ENCODE peak calls at places on chromosome 3, in eight cellular contexts. C, V, I, Z, M, U, H and W are unnamed samples. For H3K4me1, the result is how much of the 10 kb centered on the place peaks cover.

GRCh38 chr3:69378112-69378799 is 7.6 kb downstream of the FRMD4B start:
- DNase-seq in C (no peak), M (no peak), I (no peak), V (no peak), H (no peak), Z (no peak), U (no peak), W (no peak)

GRCh38 chr3:135072431-135072830 is 277.4 kb downstream of the EPHB1 start:
- DNase-seq in I (no peak), Z (no peak), M (no peak), V (no peak), C (no peak), U (no peak), H (no peak), W (no peak)

GRCh38 chr3:150409125-150409526 is 1.0 kb downstream of the TSC22D2 start:
- DNase-seq in Z (no peak), M (no peak), C (no peak), V (no peak), H (no peak), I (no peak), U (no peak), W (no peak)

GRCh38 chr3:82637574-82637973 is 876.1 kb upstream of the GBE1 start:
- DNase-seq in Z (no peak), C (no peak), I (no peak), U (no peak), V (no peak), H (no peak), M (no peak), W (no peak)

GRCh38 chr3:153313307-153313945 is 151.4 kb downstream of the RAP2B start:
- DNase-seq in Z (no peak), C (no peak), U (no peak), V (no peak), I (no peak), H (no peak), M (no peak), W (no peak)

GRCh38 chr3:98574157-98574556 is 19.3 kb downstream of the CPOX start:
- DNase-seq in V (no peak), C (no peak), U (no peak), H (no peak), Z (no peak), I (no peak), M (no peak), W (no peak)

GRCh38 chr3:18351069-18351628 is 74.0 kb downstream of the SATB1 start:
- DNase-seq in H (no peak), V (no peak), M (no peak), U (no peak), C (no peak), Z (no peak), I (no peak), W (no peak)

GRCh38 chr3:71254658-71255057 is 328.9 kb downstream of the FOXP1 start:
- DNase-seq in I (no peak), M (peak), U (no peak), Z (no peak), C (no peak), V (no peak), H (no peak), W (peak)

GRCh38 chr3:101574388-101575156 is 592 bp downstream of the PCNP start:
- DNase-seq in U (peak), Z (peak), I (peak), M (no peak), C (no peak), V (peak), H (peak), W (peak)

GRCh38 chr3:66372681-66373350 is 128.0 kb downstream of the LRIG1 start:
- DNase-seq in M (peak), U (no peak), Z (no peak), C (no peak), H (no peak), V (peak), I (no peak), W (peak)

GRCh38 chr3:27253831-27254230 is 115.4 kb downstream of the NEK10 start:
- DNase-seq in U (peak), I (peak), V (no peak), H (peak), C (peak), M (peak), Z (no peak), W (peak)

GRCh38 chr3:168251371-168251770 is 155.6 kb upstream of the GOLIM4 start:
- DNase-seq in V (no peak), H (no peak), U (no peak), M (no peak), Z (no peak), C (no peak), I (no peak), W (no peak)

GRCh38 chr3:62378329-62378789 is 5.0 kb upstream of the FEZF2 start:
- DNase-seq in U (no peak), I (no peak), H (no peak), Z (no peak), C (no peak), M (no peak), V (no peak), W (no peak)

GRCh38 chr3:18445421-18446066 is 20.4 kb upstream of the SATB1 start:
- DNase-seq in M (peak), I (no peak), Z (no peak), U (no peak), H (no peak), C (no peak), V (no peak), W (no peak)

GRCh38 chr3:71095511-71096305 is 487.8 kb downstream of the FOXP1 start:
- DNase-seq in U (no peak), I (no peak), V (no peak), H (no peak), Z (no peak), C (no peak), M (no peak), W (no peak)

GRCh38 chr3:58752168-58752567 is 85.6 kb upstream of the FAM3D start:
- DNase-seq in H (no peak), I (no peak), Z (no peak), V (no peak), M (no peak), U (no peak), C (no peak), W (no peak)

GRCh38 chr3:124846189-124846588 is 41.0 kb downstream of the ITGB5 start:
- DNase-seq in Z (peak), H (no peak), C (no peak), M (no peak), I (no peak), U (no peak), V (no peak), W (no peak)
- H3K4me1 ChIP-seq in Z (under half), H (under half), C (under half), M (under half), I (half or more), U (under half), V (under half), W (under half)

DNA sequence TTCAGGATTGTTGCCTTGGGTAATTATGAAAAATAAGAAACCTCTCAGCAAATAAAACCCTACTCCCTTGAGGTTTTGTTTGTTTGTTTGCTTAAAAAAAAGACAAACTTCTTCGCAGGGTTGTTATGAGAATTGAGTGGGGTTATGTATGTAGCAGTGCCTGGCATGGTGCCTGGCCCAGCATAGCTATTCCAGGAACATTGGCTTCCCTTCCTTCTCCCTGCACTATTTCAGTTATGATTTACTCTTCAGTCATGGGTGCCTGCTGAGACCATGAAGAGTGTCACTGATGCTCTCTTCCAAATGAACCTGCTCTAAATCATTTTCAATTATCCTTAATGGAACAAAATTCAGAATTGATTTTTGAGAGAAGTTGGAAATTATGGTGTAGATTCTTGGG is 283.5 kb upstream of the ROPN1 start:
- DNase-seq in I (no peak), H (no peak), Z (no peak), M (no peak), V (peak), C (no peak), U (no peak), W (no peak)
- H3K4me1 ChIP-seq in I (under half), H (half or more), Z (under half), M (under half), V (half or more), C (under half), U (under half), W (under half)

GRCh38 chr3:52739725-52740124 is 31.0 kb downstream of the NEK4 start:
- DNase-seq in Z (no peak), V (no peak), U (no peak), H (no peak), I (no peak), M (peak), C (no peak), W (no peak)
- H3K4me1 ChIP-seq in Z (under half), V (under half), U (under half), H (under half), I (under half), M (under half), C (under half), W (under half)

GRCh38 chr3:126945891-126946290 is 37.0 kb upstream of the PLXNA1 start:
- DNase-seq in H (no peak), U (no peak), C (no peak), M (no peak), Z (no peak), V (no peak), I (no peak), W (no peak)
- H3K4me1 ChIP-seq in H (under half), U (under half), C (under half), M (under half), Z (under half), V (under half), I (under half), W (under half)

GRCh38 chr3:14845180-14845579 is 26.4 kb downstream of the FGD5 start:
- DNase-seq in U (no peak), Z (no peak), C (no peak), I (no peak), V (no peak), M (no peak), H (no peak), W (no peak)

GRCh38 chr3:14841836-14842235 is 23.1 kb downstream of the FGD5 start:
- DNase-seq in V (no peak), H (no peak), C (no peak), Z (no peak), I (no peak), U (no peak), M (no peak), W (no peak)

GRCh38 chr3:14843321-14843720 is 24.6 kb downstream of the FGD5 start:
- DNase-seq in C (no peak), V (no peak), I (no peak), Z (no peak), U (no peak), H (no peak), M (no peak), W (no peak)

GRCh38 chr3:14844386-14845170 is 25.8 kb downstream of the FGD5 start:
- DNase-seq in M (no peak), H (no peak), U (no peak), Z (no peak), C (no peak), I (no peak), V (no peak), W (no peak)

DNA sequence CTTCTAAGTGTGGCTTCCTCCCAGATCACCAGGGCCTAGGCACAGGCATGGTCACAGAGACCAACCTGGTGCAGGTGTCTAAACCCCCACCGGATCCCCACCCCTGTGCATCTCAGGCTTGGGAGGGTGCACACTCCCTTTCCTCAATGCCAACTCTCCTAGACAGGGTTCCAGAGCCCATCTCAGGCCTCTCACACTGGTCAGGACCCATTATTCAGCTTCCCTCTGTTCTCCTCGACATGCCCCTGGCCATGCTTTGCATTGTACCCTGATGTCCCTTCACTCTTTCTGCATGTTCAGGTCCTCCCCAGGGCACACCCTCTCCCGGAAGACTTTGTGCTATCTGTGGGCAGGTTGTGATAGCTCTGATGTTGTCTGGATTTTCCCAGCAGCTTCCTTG is 23.5 kb downstream of the FGD5 start:
- DNase-seq in Z (no peak), H (no peak), V (no peak), M (no peak), C (no peak), U (no peak), I (no peak), W (no peak)
- H3K4me1 ChIP-seq in Z (under half), H (half or more), V (half or more), M (under half), C (under half), U (under half), I (under half), W (under half)

DNA sequence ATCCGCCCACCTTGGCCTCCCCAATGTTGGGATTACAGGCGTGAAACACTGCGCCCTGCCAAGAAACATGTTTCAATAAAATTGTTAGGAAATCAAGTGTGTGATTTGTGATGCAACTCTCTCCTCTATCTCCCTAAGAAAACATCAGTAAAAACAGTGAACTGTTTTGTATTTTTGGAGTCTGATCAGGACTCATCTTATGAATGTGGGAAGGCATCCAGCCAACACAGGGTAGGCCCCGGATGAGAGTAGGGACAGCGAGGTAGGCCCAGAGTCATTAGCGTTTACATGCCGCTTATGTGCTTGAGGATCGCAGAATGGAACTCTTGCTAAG is 884 bp upstream of the GLYCTK start:
- DNase-seq in M (no peak), U (no peak), Z (no peak), V (no peak), C (no peak), I (no peak), H (no peak), W (no peak)
- H3K4me1 ChIP-seq in M (under half), U (under half), Z (under half), V (under half), C (under half), I (half or more), H (under half), W (half or more)

GRCh38 chr3:21020681-21021080 is 730.3 kb downstream of the ZNF385D start:
- DNase-seq in H (no peak), Z (no peak), M (no peak), U (no peak), C (no peak), V (no peak), I (no peak), W (no peak)
- H3K4me1 ChIP-seq in H (under half), Z (under half), M (under half), U (under half), C (under half), V (under half), I (under half), W (under half)

DNA sequence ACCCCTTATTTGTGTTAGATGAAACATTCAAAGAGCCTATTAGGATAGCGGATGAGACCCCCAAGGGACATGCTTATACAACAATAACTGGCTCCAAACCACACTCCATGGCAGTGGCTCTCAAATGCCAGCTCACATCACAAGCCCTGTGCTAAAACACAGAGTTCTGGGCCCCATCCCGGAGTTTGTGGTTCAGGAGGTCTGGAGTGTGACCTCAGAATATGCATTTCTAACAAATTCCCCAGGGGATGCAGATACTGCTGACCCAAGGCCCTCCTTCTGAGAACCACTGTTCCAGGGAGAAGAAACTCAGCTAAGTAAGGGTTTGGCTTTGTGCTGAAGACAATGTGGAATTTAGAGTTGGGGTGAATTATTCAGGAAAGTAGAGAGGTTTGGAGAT is 3.6 kb downstream of the CCRL2 start:
- DNase-seq in M (no peak), C (no peak), V (no peak), Z (no peak), H (no peak), I (no peak), U (no peak), W (no peak)
- H3K4me1 ChIP-seq in M (under half), C (under half), V (under half), Z (under half), H (half or more), I (under half), U (under half), W (under half)